ENCODE peak calls at places on chromosomes 13 and 19, in seven cellular contexts. One of them, this sample, is unnamed.

GRCh38 chr13:49655906-49656305 is 27.6 kb downstream of the ARL11 start:
- DNase-seq in PC-3: peak; percentile 12
- DNase-seq in left ventricle myocardium inferior: no peak
- DNase-seq in IMR-90: peak; percentile 56
- DNase-seq in cardiac muscle cell: no peak
- DNase-seq in CD8-positive, alpha-beta T cell: no peak
- DNase-seq in BJ: no peak
- DNase-seq in this sample: no peak

GRCh38 chr19:30448386-30449130 is 76.4 kb downstream of the ZNF536 start:
- DNase-seq in CD8-positive, alpha-beta T cell: no peak
- DNase-seq in BJ: no peak
- DNase-seq in left ventricle myocardium inferior: no peak
- DNase-seq in PC-3: no peak
- DNase-seq in cardiac muscle cell: no peak
- DNase-seq in IMR-90: no peak
- DNase-seq in this sample: no peak

GRCh38 chr13:59957438-59957837 is 206.3 kb downstream of the DIAPH3 start:
- DNase-seq in IMR-90: no peak
- DNase-seq in left ventricle myocardium inferior: no peak
- DNase-seq in PC-3: no peak
- DNase-seq in BJ: no peak
- DNase-seq in cardiac muscle cell: no peak
- DNase-seq in CD8-positive, alpha-beta T cell: no peak
- DNase-seq in this sample: no peak

GRCh38 chr19:13169769-13170168 is 19.6 kb downstream of the IER2 start:
- DNase-seq in CD8-positive, alpha-beta T cell: no peak
- DNase-seq in cardiac muscle cell: no peak
- DNase-seq in left ventricle myocardium inferior: no peak
- DNase-seq in PC-3: peak; percentile 99
- DNase-seq in IMR-90: peak; percentile 65
- DNase-seq in BJ: no peak
- DNase-seq in this sample: peak; percentile 91

GRCh38 chr13:23715092-23715761 is 145.0 kb downstream of the TNFRSF19 start:
- DNase-seq in left ventricle myocardium inferior: no peak
- DNase-seq in cardiac muscle cell: no peak
- DNase-seq in PC-3: peak; percentile 47
- DNase-seq in CD8-positive, alpha-beta T cell: no peak
- DNase-seq in IMR-90: no peak
- DNase-seq in BJ: no peak
- DNase-seq in this sample: no peak

GRCh38 chr13:42992585-42993122 is 613 bp upstream of the EPSTI1 start:
- DNase-seq in cardiac muscle cell: no peak
- DNase-seq in left ventricle myocardium inferior: no peak
- DNase-seq in IMR-90: no peak
- DNase-seq in BJ: no peak
- DNase-seq in PC-3: no peak
- DNase-seq in CD8-positive, alpha-beta T cell: peak; percentile 9
- DNase-seq in this sample: no peak

GRCh38 chr19:31520633-31521032 is 171.4 kb upstream of the TSHZ3 start:
- DNase-seq in BJ: no peak
- DNase-seq in cardiac muscle cell: no peak
- DNase-seq in left ventricle myocardium inferior: no peak
- DNase-seq in PC-3: no peak
- DNase-seq in IMR-90: no peak
- DNase-seq in CD8-positive, alpha-beta T cell: no peak
- DNase-seq in this sample: no peak

GRCh38 chr13:30692108-30692507 is 43.2 kb upstream of the ALOX5AP start:
- DNase-seq in IMR-90: no peak
- DNase-seq in left ventricle myocardium inferior: no peak
- DNase-seq in PC-3: no peak
- DNase-seq in cardiac muscle cell: no peak
- DNase-seq in BJ: no peak
- DNase-seq in CD8-positive, alpha-beta T cell: no peak
- DNase-seq in this sample: no peak

GRCh38 chr19:14337510-14337909 is 43.7 kb upstream of the ADGRE5 start:
- DNase-seq in PC-3: peak; percentile 72
- DNase-seq in BJ: no peak
- DNase-seq in left ventricle myocardium inferior: no peak
- DNase-seq in CD8-positive, alpha-beta T cell: no peak
- DNase-seq in cardiac muscle cell: no peak
- DNase-seq in IMR-90: no peak
- DNase-seq in this sample: no peak

GRCh38 chr19:50858896-50859295 is 4.2 kb downstream of the KLK3 start:
- DNase-seq in BJ: no peak
- DNase-seq in left ventricle myocardium inferior: no peak
- DNase-seq in CD8-positive, alpha-beta T cell: no peak
- DNase-seq in IMR-90: no peak
- DNase-seq in cardiac muscle cell: no peak
- DNase-seq in PC-3: no peak
- DNase-seq in this sample: no peak

GRCh38 chr13:23321534-23322241 is 111.8 kb downstream of the SACS start:
- DNase-seq in CD8-positive, alpha-beta T cell: no peak
- DNase-seq in BJ: peak; percentile 81
- DNase-seq in IMR-90: peak; percentile 94
- DNase-seq in left ventricle myocardium inferior: peak; percentile 38
- DNase-seq in cardiac muscle cell: no peak
- DNase-seq in PC-3: peak; percentile 93
- DNase-seq in this sample: peak; percentile 97

GRCh38 chr13:51557423-51557822 is 26.8 kb upstream of the WDFY2 start:
- DNase-seq in CD8-positive, alpha-beta T cell: no peak
- DNase-seq in IMR-90: no peak
- DNase-seq in cardiac muscle cell: no peak
- DNase-seq in BJ: no peak
- DNase-seq in PC-3: no peak
- DNase-seq in left ventricle myocardium inferior: no peak
- DNase-seq in this sample: no peak

GRCh38 chr13:33963134-33963533 is 145.2 kb downstream of the RFC3 start:
- DNase-seq in cardiac muscle cell: no peak
- DNase-seq in left ventricle myocardium inferior: no peak
- DNase-seq in CD8-positive, alpha-beta T cell: no peak
- DNase-seq in BJ: no peak
- DNase-seq in PC-3: no peak
- DNase-seq in IMR-90: no peak
- DNase-seq in this sample: no peak

GRCh38 chr13:63088226-63088625 is 1672.6 kb upstream of the PCDH20 start:
- DNase-seq in left ventricle myocardium inferior: no peak
- DNase-seq in BJ: no peak
- DNase-seq in cardiac muscle cell: no peak
- DNase-seq in CD8-positive, alpha-beta T cell: no peak
- DNase-seq in IMR-90: peak; percentile 59
- DNase-seq in PC-3: no peak
- DNase-seq in this sample: no peak

GRCh38 chr13:52447354-52447753 is 3.1 kb downstream of the VPS36 start:
- DNase-seq in CD8-positive, alpha-beta T cell: no peak
- DNase-seq in left ventricle myocardium inferior: no peak
- DNase-seq in PC-3: no peak
- DNase-seq in BJ: no peak
- DNase-seq in IMR-90: peak; percentile 7
- DNase-seq in cardiac muscle cell: no peak
- DNase-seq in this sample: peak; percentile 58

GRCh38 chr13:36214163-36214921 is at the start of gene SOHLH2:
- DNase-seq in BJ: no peak
- DNase-seq in IMR-90: no peak
- DNase-seq in cardiac muscle cell: no peak
- DNase-seq in left ventricle myocardium inferior: no peak
- DNase-seq in CD8-positive, alpha-beta T cell: no peak
- DNase-seq in PC-3: no peak
- DNase-seq in this sample: no peak

GRCh38 chr19:48859711-48860572 is 8.5 kb downstream of the PLEKHA4 start:
- DNase-seq in CD8-positive, alpha-beta T cell: no peak
- DNase-seq in PC-3: peak; percentile 84
- DNase-seq in IMR-90: no peak
- DNase-seq in left ventricle myocardium inferior: peak; percentile 20
- DNase-seq in cardiac muscle cell: no peak
- DNase-seq in BJ: no peak
- DNase-seq in this sample: no peak

GRCh38 chr19:33241091-33241529 is 15.5 kb upstream of the SLC7A10 start:
- DNase-seq in BJ: no peak
- DNase-seq in PC-3: no peak
- DNase-seq in CD8-positive, alpha-beta T cell: no peak
- DNase-seq in left ventricle myocardium inferior: no peak
- DNase-seq in IMR-90: no peak
- DNase-seq in cardiac muscle cell: no peak
- DNase-seq in this sample: peak; percentile 5

GRCh38 chr19:1566392-1567115 is 1.6 kb downstream of the MEX3D start:
- DNase-seq in BJ: peak; percentile 19
- DNase-seq in left ventricle myocardium inferior: peak; percentile 68
- DNase-seq in cardiac muscle cell: peak; percentile 90
- DNase-seq in CD8-positive, alpha-beta T cell: no peak
- DNase-seq in IMR-90: peak; percentile 77
- DNase-seq in PC-3: peak; percentile 46
- DNase-seq in this sample: peak; percentile 47

GRCh38 chr13:53023246-53023645 is 5.4 kb upstream of the OLFM4 start:
- DNase-seq in BJ: no peak
- DNase-seq in IMR-90: no peak
- DNase-seq in left ventricle myocardium inferior: no peak
- DNase-seq in PC-3: no peak
- DNase-seq in cardiac muscle cell: no peak
- DNase-seq in CD8-positive, alpha-beta T cell: no peak
- DNase-seq in this sample: no peak

GRCh38 chr13:22298530-22298929 is 627.7 kb downstream of the FGF9 start:
- DNase-seq in BJ: no peak
- DNase-seq in left ventricle myocardium inferior: no peak
- DNase-seq in CD8-positive, alpha-beta T cell: no peak
- DNase-seq in cardiac muscle cell: no peak
- DNase-seq in IMR-90: no peak
- DNase-seq in PC-3: no peak
- DNase-seq in this sample: no peak

GRCh38 chr19:42028304-42029216 is 34.5 kb upstream of the ATP1A3 start:
- DNase-seq in IMR-90: no peak
- DNase-seq in left ventricle myocardium inferior: no peak
- DNase-seq in PC-3: peak; percentile 9
- DNase-seq in cardiac muscle cell: no peak
- DNase-seq in CD8-positive, alpha-beta T cell: no peak
- DNase-seq in BJ: no peak
- DNase-seq in this sample: no peak
- TF ChIP-seq CTCF in IMR-90: peak; percentile 34
- TF ChIP-seq CTCF in left ventricle myocardium inferior: peak; percentile 39
- TF ChIP-seq CTCF in PC-3: peak; percentile 61
- TF ChIP-seq CTCF in cardiac muscle cell: peak; percentile 46
- TF ChIP-seq CTCF in CD8-positive, alpha-beta T cell: no peak
- TF ChIP-seq CTCF in BJ: peak; percentile 49
- TF ChIP-seq CTCF in this sample: peak; percentile 72

GRCh38 chr13:27624071-27624470 is 2.4 kb downstream of the POLR1D start:
- DNase-seq in CD8-positive, alpha-beta T cell: no peak
- DNase-seq in PC-3: no peak
- DNase-seq in IMR-90: no peak
- DNase-seq in left ventricle myocardium inferior: no peak
- DNase-seq in BJ: no peak
- DNase-seq in cardiac muscle cell: no peak
- DNase-seq in this sample: no peak

GRCh38 chr13:27622102-27622820 is 569 bp downstream of the POLR1D start:
- DNase-seq in PC-3: peak; percentile 5
- DNase-seq in IMR-90: peak; percentile 13
- DNase-seq in left ventricle myocardium inferior: no peak
- DNase-seq in cardiac muscle cell: peak; percentile 50
- DNase-seq in BJ: no peak
- DNase-seq in CD8-positive, alpha-beta T cell: no peak
- DNase-seq in this sample: no peak

GRCh38 chr13:27621116-27621365 is 651 bp upstream of the POLR1D start:
- DNase-seq in BJ: no peak
- DNase-seq in IMR-90: no peak
- DNase-seq in left ventricle myocardium inferior: no peak
- DNase-seq in CD8-positive, alpha-beta T cell: no peak
- DNase-seq in cardiac muscle cell: no peak
- DNase-seq in PC-3: no peak
- DNase-seq in this sample: no peak

GRCh38 chr13:27621366-27622101 is at the start of gene POLR1D:
- DNase-seq in IMR-90: peak; percentile 65
- DNase-seq in PC-3: peak; percentile 91
- DNase-seq in BJ: no peak
- DNase-seq in cardiac muscle cell: peak; percentile 89
- DNase-seq in CD8-positive, alpha-beta T cell: peak; percentile 81
- DNase-seq in left ventricle myocardium inferior: peak; percentile 80
- DNase-seq in this sample: peak; percentile 90

DNA sequence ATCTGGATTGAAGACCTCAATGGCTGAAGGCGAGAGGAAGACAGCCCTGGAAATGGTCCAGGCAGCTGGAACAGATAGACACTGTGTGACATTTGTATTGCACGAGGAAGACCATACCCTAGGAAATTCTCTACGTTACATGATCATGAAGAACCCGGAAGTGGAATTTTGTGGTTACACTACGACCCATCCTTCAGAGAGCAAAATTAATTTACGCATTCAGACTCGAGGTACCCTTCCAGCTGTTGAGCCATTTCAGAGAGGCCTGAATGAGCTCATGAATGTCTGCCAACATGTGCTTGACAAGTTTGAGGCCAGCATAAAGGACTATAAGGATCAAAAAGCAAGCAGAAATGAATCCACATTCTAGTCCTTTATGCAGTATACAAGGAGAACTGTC is 1.2 kb downstream of the POLR1D start:
- DNase-seq in CD8-positive, alpha-beta T cell: no peak
- DNase-seq in BJ: no peak
- DNase-seq in cardiac muscle cell: no peak
- DNase-seq in IMR-90: no peak
- DNase-seq in left ventricle myocardium inferior: no peak
- DNase-seq in PC-3: no peak
- DNase-seq in this sample: no peak
- H3K36me3 ChIP-seq in CD8-positive, alpha-beta T cell: peaks cover 7% of the 10 kb centered on the region
- H3K36me3 ChIP-seq in BJ: no peaks in the 10 kb centered on the region
- H3K36me3 ChIP-seq in cardiac muscle cell: peaks cover 6% of the 10 kb centered on the region
- H3K36me3 ChIP-seq in IMR-90: peaks cover 7% of the 10 kb centered on the region
- H3K36me3 ChIP-seq in left ventricle myocardium inferior: peaks cover 3% of the 10 kb centered on the region
- H3K36me3 ChIP-seq in PC-3: peaks cover 16% of the 10 kb centered on the region
- H3K36me3 ChIP-seq in this sample: peaks cover 5% of the 10 kb centered on the region

DNA sequence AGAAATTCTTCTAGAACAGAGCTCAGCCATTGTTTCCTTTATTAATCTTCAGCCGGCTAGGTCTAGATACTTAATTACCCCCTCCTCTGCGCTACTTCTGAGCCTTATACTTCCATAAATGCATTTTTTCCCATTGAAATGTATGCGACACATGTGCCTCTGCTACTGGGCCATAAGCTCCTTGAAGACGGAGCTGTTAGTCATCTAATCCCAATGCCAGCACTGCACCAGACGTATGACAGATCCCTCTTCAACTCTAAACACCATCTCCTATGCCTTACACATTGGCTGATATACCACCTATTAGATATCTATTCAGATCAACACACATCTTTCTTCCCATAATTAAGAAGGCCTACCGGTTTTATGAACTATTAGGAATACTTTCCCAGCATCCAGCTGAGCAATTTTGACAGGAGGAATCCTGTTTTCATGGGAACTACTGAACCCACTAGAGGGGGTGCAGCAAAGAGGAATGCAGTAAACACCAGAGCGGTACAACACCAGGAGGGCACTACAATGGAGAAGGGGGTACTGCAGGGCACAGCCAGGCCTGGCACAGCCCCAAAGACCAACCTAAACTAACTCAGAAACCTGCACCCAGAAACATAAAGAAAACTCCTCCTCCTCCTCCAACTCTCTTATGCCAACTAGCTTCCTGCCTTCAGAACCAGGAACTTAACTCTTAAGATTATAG is 18.8 kb downstream of the STK24 start:
- DNase-seq in IMR-90: peak; percentile 75
- DNase-seq in cardiac muscle cell: no peak
- DNase-seq in CD8-positive, alpha-beta T cell: no peak
- DNase-seq in PC-3: no peak
- DNase-seq in BJ: no peak
- DNase-seq in left ventricle myocardium inferior: no peak
- DNase-seq in this sample: peak; percentile 59
- TF ChIP-seq CTCF in IMR-90: no peak
- TF ChIP-seq CTCF in cardiac muscle cell: no peak
- TF ChIP-seq CTCF in CD8-positive, alpha-beta T cell: no peak
- TF ChIP-seq CTCF in PC-3: no peak
- TF ChIP-seq CTCF in BJ: no peak
- TF ChIP-seq CTCF in left ventricle myocardium inferior: no peak
- TF ChIP-seq CTCF in this sample: no peak

GRCh38 chr19:3528539-3529211 is 10.3 kb upstream of the TEKTIP1 start:
- DNase-seq in CD8-positive, alpha-beta T cell: no peak
- DNase-seq in PC-3: no peak
- DNase-seq in left ventricle myocardium inferior: no peak
- DNase-seq in IMR-90: no peak
- DNase-seq in cardiac muscle cell: no peak
- DNase-seq in BJ: no peak
- DNase-seq in this sample: no peak
- H3K36me3 ChIP-seq in CD8-positive, alpha-beta T cell: peaks cover 31% of the 10 kb centered on the region
- H3K36me3 ChIP-seq in PC-3: no peaks in the 10 kb centered on the region
- H3K36me3 ChIP-seq in left ventricle myocardium inferior: peaks cover 75% of the 10 kb centered on the region
- H3K36me3 ChIP-seq in IMR-90: peaks cover 70% of the 10 kb centered on the region
- H3K36me3 ChIP-seq in cardiac muscle cell: peaks cover 36% of the 10 kb centered on the region
- H3K36me3 ChIP-seq in BJ: peaks cover 51% of the 10 kb centered on the region
- H3K36me3 ChIP-seq in this sample: peaks cover 40% of the 10 kb centered on the region

This sample was measured in bronchial epithelial cell.